ENCODE peak calls at places on chromosomes 3 and 15, in four cellular contexts. Y is fibroblast of lung, V is SK-N-SH, U is osteoblast. N is an unnamed sample. For H3K79me2, the result is how much of the 10 kb centered on the place peaks cover.

GRCh38 chr3:43893721-43894120 is 203.0 kb downstream of the ABHD5 start:
- DNase-seq in Y (peak), V (no peak), U (peak), N (peak)

GRCh38 chr3:65946438-65946837 is 92.3 kb downstream of the MAGI1 start:
- DNase-seq in Y (peak), V (no peak), U (no peak), N (peak)

GRCh38 chr3:48898383-48899234 is at the start of gene SLC25A20:
- DNase-seq in Y (peak), V (peak), U (peak), N (peak)

GRCh38 chr3:78258798-78259197 is 1218.9 kb downstream of the ROBO2 start:
- DNase-seq in Y (peak), V (no peak), U (no peak), N (peak)

GRCh38 chr3:188546835-188547670 is 393.1 kb downstream of the LPP start:
- DNase-seq in Y (peak), V (no peak), U (no peak), N (peak)

GRCh38 chr15:100722551-100723322 is 120.3 kb downstream of the ASB7 start:
- DNase-seq in Y (no peak), V (no peak), U (peak), N (no peak)

GRCh38 chr3:28267984-28268849 is 26.8 kb downstream of the CMC1 start:
- DNase-seq in Y (no peak), V (no peak), U (no peak), N (no peak)

GRCh38 chr3:56771376-56771775 is 30.4 kb downstream of the ARHGEF3 start:
- DNase-seq in Y (no peak), V (no peak), U (no peak), N (no peak)

GRCh38 chr15:67100808-67101581 is 35.6 kb downstream of the SMAD3 start:
- DNase-seq in Y (no peak), V (no peak), U (no peak), N (no peak)

GRCh38 chr15:67096536-67097294 is 31.3 kb downstream of the SMAD3 start:
- DNase-seq in Y (no peak), V (no peak), U (peak), N (peak)

GRCh38 chr3:195612075-195612800 is 28.5 kb upstream of the APOD start:
- DNase-seq in Y (no peak), V (no peak), U (peak), N (no peak)

GRCh38 chr3:193885832-193886231 is 250.1 kb upstream of the HES1 start:
- DNase-seq in Y (no peak), V (no peak), U (no peak), N (no peak)

GRCh38 chr3:44318929-44319328 is 19.6 kb upstream of the TCAIM start:
- DNase-seq in Y (no peak), V (peak), U (no peak), N (no peak)

GRCh38 chr3:177813322-177813721 is 616.0 kb upstream of the TBL1XR1 start:
- DNase-seq in Y (peak), V (no peak), U (no peak), N (peak)

GRCh38 chr3:188706176-188706575 is 465.6 kb upstream of the TPRG1 start:
- DNase-seq in Y (no peak), V (no peak), U (peak), N (no peak)

GRCh38 chr3:56753206-56753605 is 48.5 kb downstream of the ARHGEF3 start:
- DNase-seq in Y (no peak), V (no peak), U (no peak), N (peak)

GRCh38 chr3:172259191-172259590 is 189.1 kb downstream of the GHSR start:
- DNase-seq in Y (no peak), V (no peak), U (no peak), N (peak)

GRCh38 chr15:85583404-85584390 is 203.3 kb downstream of the AKAP13 start:
- DNase-seq in Y (peak), V (no peak), U (no peak), N (peak)

GRCh38 chr3:71956716-71957115 is 171.8 kb upstream of the PROK2 start:
- DNase-seq in Y (no peak), V (no peak), U (no peak), N (no peak)
- TF ChIP-seq CTCF in Y (no peak), V (no peak), U (peak), N (no peak)

GRCh38 chr3:152384412-152384811 is 115.7 kb downstream of the MBNL1 start:
- DNase-seq in Y (no peak), V (no peak), U (no peak), N (no peak)

GRCh38 chr3:152388631-152389030 is 119.9 kb downstream of the MBNL1 start:
- DNase-seq in Y (no peak), V (no peak), U (no peak), N (no peak)

GRCh38 chr3:152383136-152383606 is 114.4 kb downstream of the MBNL1 start:
- DNase-seq in Y (no peak), V (no peak), U (no peak), N (no peak)

GRCh38 chr3:152385761-152386160 is 117.0 kb downstream of the MBNL1 start:
- DNase-seq in Y (peak), V (no peak), U (no peak), N (peak)

DNA sequence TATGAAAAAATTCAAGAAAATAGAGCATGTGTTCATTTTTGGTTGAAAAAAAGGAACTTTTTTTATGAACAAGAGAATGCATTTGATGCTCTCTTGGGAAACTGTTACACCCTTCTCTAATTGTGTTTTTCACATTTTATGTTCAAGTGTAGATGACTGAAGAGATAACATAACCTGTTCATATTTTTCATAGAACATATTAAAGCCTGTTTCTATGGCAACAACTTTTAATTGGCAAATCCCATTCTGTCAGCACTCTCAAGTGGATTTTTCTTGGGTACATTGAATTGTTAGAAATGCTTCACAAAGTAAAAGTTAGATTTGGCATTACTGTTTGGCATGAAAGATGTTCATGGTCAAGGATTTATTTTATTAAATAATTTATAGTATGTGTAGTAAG is 117.5 kb downstream of the MBNL1 start:
- DNase-seq in Y (no peak), V (no peak), U (no peak), N (no peak)
- H3K79me2 ChIP-seq in Y (half or more), V (half or more), U (half or more), N (half or more)

GRCh38 chr3:61343543-61343942 is 92.3 kb upstream of the FHIT start:
- DNase-seq in Y (no peak), V (no peak), U (no peak), N (no peak)

DNA sequence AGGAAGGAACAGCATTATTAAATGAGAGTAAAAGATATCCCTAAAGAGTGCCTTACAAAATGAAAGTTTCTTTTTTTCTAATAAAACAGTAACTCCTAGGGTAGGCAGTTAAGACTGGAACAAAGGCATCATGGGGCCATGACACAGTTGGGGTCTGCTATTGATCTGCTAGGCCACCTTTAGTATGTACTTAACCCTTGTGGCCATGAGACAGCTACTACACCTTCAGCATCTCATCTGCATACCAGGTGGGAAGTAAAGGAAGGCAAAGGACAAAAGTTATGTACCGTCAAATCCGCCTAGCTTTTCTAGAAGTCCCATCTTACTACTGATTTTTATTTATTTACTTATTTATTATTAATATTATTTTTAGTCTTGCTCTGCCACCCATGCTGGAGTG is 93.8 kb upstream of the FHIT start:
- DNase-seq in Y (no peak), V (no peak), U (no peak), N (no peak)
- TF ChIP-seq CTCF in Y (no peak), V (no peak), U (no peak), N (no peak)

GRCh38 chr3:128062033-128062745 is 10.0 kb downstream of the SEC61A1 start:
- DNase-seq in Y (no peak), V (no peak), U (no peak), N (no peak)
- H3K79me2 ChIP-seq in Y (under half), V (half or more), U (half or more), N (half or more)

DNA sequence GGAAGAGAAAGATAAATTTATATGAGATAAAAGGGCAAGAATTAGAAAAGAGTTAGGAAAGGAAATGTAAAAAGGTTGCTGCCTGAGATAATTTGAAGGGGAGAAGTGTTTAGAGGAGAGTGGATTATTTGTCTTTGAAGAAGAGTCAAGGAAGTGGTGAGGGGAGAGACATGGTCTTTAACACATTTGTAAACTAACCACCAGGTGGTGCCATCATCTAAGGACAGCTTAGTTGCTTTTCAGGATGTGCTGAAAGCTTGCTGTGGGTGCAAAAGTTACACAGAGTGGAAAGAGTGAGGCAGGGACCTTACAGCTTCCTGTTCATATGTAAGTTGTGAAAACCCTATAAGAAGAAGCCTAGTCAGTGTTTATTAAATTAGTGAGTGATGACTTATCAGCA is 114.1 kb upstream of the DNAJC19 start:
- DNase-seq in Y (peak), V (peak), U (no peak), N (no peak)
- TF ChIP-seq CTCF in Y (no peak), V (no peak), U (no peak), N (no peak)

GRCh38 chr15:60583946-60584345 is 105.0 kb upstream of the ICE2 start:
- DNase-seq in Y (no peak), V (no peak), U (no peak), N (no peak)

GRCh38 chr15:60583194-60583593 is 104.3 kb upstream of the ICE2 start:
- DNase-seq in Y (no peak), V (no peak), U (no peak), N (no peak)

GRCh38 chr15:60585743-60586708 is 107.1 kb upstream of the ICE2 start:
- DNase-seq in Y (peak), V (peak), U (peak), N (peak)

GRCh38 chr15:60582370-60583036 is 103.6 kb upstream of the ICE2 start:
- DNase-seq in Y (no peak), V (no peak), U (no peak), N (peak)

GRCh38 chr15:60584355-60585023 is 105.5 kb upstream of the ICE2 start:
- DNase-seq in Y (no peak), V (no peak), U (no peak), N (no peak)
- H3K79me2 ChIP-seq in Y (under half), V (under half), U (under half), N (under half)

DNA sequence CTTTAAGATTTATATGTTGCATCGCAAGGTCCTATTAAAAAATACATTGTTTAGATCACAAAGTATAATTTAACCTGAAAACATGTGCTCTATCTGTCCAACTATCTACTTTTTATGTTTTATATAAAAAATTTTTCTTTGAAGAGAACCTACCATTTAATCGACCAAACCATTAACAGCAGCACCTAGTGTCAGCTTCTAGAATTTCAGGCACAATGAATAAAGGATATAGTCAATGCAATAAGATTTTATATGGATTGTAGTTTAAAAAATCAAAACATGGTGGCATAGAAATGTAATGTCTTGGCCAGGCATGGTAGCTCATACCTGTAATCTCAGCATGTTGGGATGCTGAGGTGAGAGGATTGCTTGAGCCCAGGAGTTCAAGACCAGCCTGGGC is 313.7 kb downstream of the GAP43 start:
- DNase-seq in Y (no peak), V (no peak), U (no peak), N (no peak)
- TF ChIP-seq CTCF in Y (peak), V (peak), U (peak), N (peak)

N was measured in astrocyte.